ENCODE peak calls at places on chromosomes 13 and 19, in nine cellular contexts. U is CD8-positive, alpha-beta T cell; S is dermis blood vessel endothelial cell; R is HFFc6; Z is NCI-H82; K is GM12878; A is nucleus accumbens; W is stimulated activated CD8-positive, alpha-beta memory T cell treated with anti-CD3 and anti-CD28 coated beads, Interleukin-4, amount 100 ng/mL, for 24 hours; N is KG1. T is an unnamed sample.

GRCh38 chr13:99382428-99383133 is 75.4 kb upstream of the GPR183 start:
- DNase-seq in W (no peak), S (no peak), R (no peak), U (no peak), N (no peak), A (no peak), K (no peak), Z (no peak), T (no peak)

GRCh38 chr19:2668188-2668763 is 34.2 kb downstream of the GNG7 start:
- DNase-seq in Z (no peak), N (no peak), A (no peak), R (no peak), K (no peak), S (no peak), U (no peak), W (no peak), T (no peak)

GRCh38 chr13:112887557-112887991 is 81.4 kb upstream of the MCF2L start:
- DNase-seq in W (no peak), R (no peak), N (no peak), U (no peak), K (no peak), A (no peak), S (no peak), Z (no peak), T (no peak)

GRCh38 chr13:72221276-72221962 is 354.4 kb upstream of the DACH1 start:
- DNase-seq in Z (peak; percentile 67), W (no peak), R (no peak), A (no peak), U (no peak), N (no peak), K (no peak), S (peak; percentile 29), T (no peak)

GRCh38 chr19:35841961-35842595 is 10.2 kb downstream of the NPHS1 start:
- DNase-seq in S (no peak), A (no peak), W (no peak), N (no peak), U (no peak), R (no peak), Z (no peak), K (no peak), T (no peak)

GRCh38 chr19:55683449-55684261 is 8.6 kb downstream of the EPN1 start:
- DNase-seq in W (no peak), Z (no peak), U (no peak), S (no peak), N (no peak), R (no peak), A (no peak), K (no peak), T (no peak)

GRCh38 chr19:44741258-44741731 is 7.2 kb upstream of the BCL3 start:
- DNase-seq in R (no peak), K (no peak), N (peak; percentile 25), A (no peak), U (no peak), S (peak; percentile 40), Z (no peak), W (no peak), T (peak; percentile 87)

GRCh38 chr13:39037410-39037879 is 444 bp downstream of the PROSER1 start:
- DNase-seq in Z (peak; percentile 82), R (no peak), N (no peak), S (no peak), U (no peak), A (no peak), W (no peak), K (no peak), T (no peak)

GRCh38 chr13:41568990-41569387 is 111.6 kb downstream of the RGCC start:
- DNase-seq in U (no peak), N (no peak), A (no peak), Z (no peak), K (no peak), S (peak; percentile 50), W (no peak), R (no peak), T (no peak)